ENCODE peak calls at places on chromosomes 12 and 14, in five cellular contexts. One of them, this sample, is unnamed.

GRCh38 chr12:45284096-45284901 is 68.4 kb downstream of the ANO6 start:
- DNase-seq in mammary epithelial cell: no peak
- DNase-seq in GM23248: peak; percentile 68
- DNase-seq in HCT116: no peak
- DNase-seq in hepatocyte: peak; percentile 50
- DNase-seq in this sample: peak; percentile 56

GRCh38 chr12:89932950-89933349 is 224.3 kb upstream of the ATP2B1 start:
- DNase-seq in GM23248: no peak
- DNase-seq in hepatocyte: no peak
- DNase-seq in HCT116: no peak
- DNase-seq in mammary epithelial cell: peak; percentile 63
- DNase-seq in this sample: no peak

GRCh38 chr12:121823101-121823726 is 19.4 kb downstream of the SETD1B start:
- DNase-seq in GM23248: no peak
- DNase-seq in HCT116: no peak
- DNase-seq in hepatocyte: no peak
- DNase-seq in mammary epithelial cell: no peak
- DNase-seq in this sample: no peak

GRCh38 chr12:113299619-113300237 is 35.2 kb downstream of the SLC8B1 start:
- DNase-seq in mammary epithelial cell: peak; percentile 84
- DNase-seq in hepatocyte: peak; percentile 88
- DNase-seq in GM23248: peak; percentile 91
- DNase-seq in HCT116: peak; percentile 79
- DNase-seq in this sample: peak; percentile 32

GRCh38 chr12:6182279-6182898 is 17.8 kb upstream of the CD9 start:
- DNase-seq in GM23248: peak; percentile 77
- DNase-seq in hepatocyte: peak; percentile 78
- DNase-seq in mammary epithelial cell: peak; percentile 79
- DNase-seq in HCT116: no peak
- DNase-seq in this sample: no peak

GRCh38 chr14:39367387-39367751 is 64.9 kb downstream of the FBXO33 start:
- DNase-seq in HCT116: no peak
- DNase-seq in hepatocyte: no peak
- DNase-seq in mammary epithelial cell: no peak
- DNase-seq in GM23248: no peak
- DNase-seq in this sample: no peak

GRCh38 chr14:66746316-66747006 is 238.5 kb downstream of the GPHN start:
- DNase-seq in HCT116: peak; percentile 57
- DNase-seq in GM23248: peak; percentile 54
- DNase-seq in hepatocyte: peak; percentile 14
- DNase-seq in mammary epithelial cell: peak; percentile 28
- DNase-seq in this sample: peak; percentile 56

GRCh38 chr12:52037248-52037861 is 13.9 kb upstream of the NR4A1 start:
- DNase-seq in GM23248: peak; percentile 81
- DNase-seq in HCT116: no peak
- DNase-seq in hepatocyte: peak; percentile 77
- DNase-seq in mammary epithelial cell: no peak
- DNase-seq in this sample: peak; percentile 38

GRCh38 chr12:12482150-12482761 is 80.4 kb downstream of the DUSP16 start:
- DNase-seq in mammary epithelial cell: no peak
- DNase-seq in hepatocyte: no peak
- DNase-seq in GM23248: no peak
- DNase-seq in HCT116: no peak
- DNase-seq in this sample: no peak

GRCh38 chr12:106903241-106903950 is 52.3 kb upstream of the TMEM263 start:
- DNase-seq in mammary epithelial cell: peak; percentile 59
- DNase-seq in GM23248: peak; percentile 84
- DNase-seq in HCT116: peak; percentile 28
- DNase-seq in hepatocyte: peak; percentile 92
- DNase-seq in this sample: peak; percentile 80

GRCh38 chr14:77275041-77275854 is 4.2 kb upstream of the NGB start:
- DNase-seq in hepatocyte: no peak
- DNase-seq in GM23248: no peak
- DNase-seq in HCT116: no peak
- DNase-seq in mammary epithelial cell: no peak
- DNase-seq in this sample: no peak

GRCh38 chr14:20350860-20351259 is 7.4 kb downstream of the PARP2 start:
- DNase-seq in HCT116: no peak
- DNase-seq in hepatocyte: no peak
- DNase-seq in GM23248: peak; percentile 33
- DNase-seq in mammary epithelial cell: no peak
- DNase-seq in this sample: no peak

GRCh38 chr12:64733857-64734256 is 25.3 kb downstream of the GNS start:
- DNase-seq in HCT116: peak; percentile 23
- DNase-seq in mammary epithelial cell: peak; percentile 92
- DNase-seq in hepatocyte: no peak
- DNase-seq in GM23248: peak; percentile 28
- DNase-seq in this sample: peak; percentile 70

GRCh38 chr14:87989613-87990299 is 3.2 kb downstream of the GALC start:
- DNase-seq in HCT116: no peak
- DNase-seq in GM23248: no peak
- DNase-seq in hepatocyte: no peak
- DNase-seq in mammary epithelial cell: peak; percentile 6
- DNase-seq in this sample: no peak

GRCh38 chr12:124617615-124618014 is 50.2 kb upstream of the NCOR2 start:
- DNase-seq in mammary epithelial cell: no peak
- DNase-seq in HCT116: no peak
- DNase-seq in hepatocyte: no peak
- DNase-seq in GM23248: no peak
- DNase-seq in this sample: peak; percentile 65

GRCh38 chr12:12859690-12860089 is 31.7 kb upstream of the GPRC5A start:
- DNase-seq in hepatocyte: no peak
- DNase-seq in HCT116: no peak
- DNase-seq in GM23248: peak; percentile 26
- DNase-seq in mammary epithelial cell: peak; percentile 48
- DNase-seq in this sample: no peak

GRCh38 chr12:58030566-58031279 is 89.4 kb downstream of the ATP23 start:
- DNase-seq in HCT116: no peak
- DNase-seq in mammary epithelial cell: peak; percentile 97
- DNase-seq in hepatocyte: no peak
- DNase-seq in GM23248: peak; percentile 82
- DNase-seq in this sample: no peak

GRCh38 chr14:93757185-93757584 is 31.1 kb downstream of the PRIMA1 start:
- DNase-seq in mammary epithelial cell: no peak
- DNase-seq in hepatocyte: peak; percentile 44
- DNase-seq in GM23248: no peak
- DNase-seq in HCT116: no peak
- DNase-seq in this sample: no peak

GRCh38 chr14:39351708-39352107 is 80.5 kb downstream of the FBXO33 start:
- DNase-seq in HCT116: no peak
- DNase-seq in mammary epithelial cell: no peak
- DNase-seq in hepatocyte: no peak
- DNase-seq in GM23248: peak; percentile 24
- DNase-seq in this sample: no peak

GRCh38 chr12:130438711-130439110 is 101.0 kb downstream of the PIWIL1 start:
- DNase-seq in HCT116: no peak
- DNase-seq in mammary epithelial cell: no peak
- DNase-seq in GM23248: no peak
- DNase-seq in hepatocyte: no peak
- DNase-seq in this sample: no peak

GRCh38 chr12:19675361-19675760 is 236.1 kb downstream of the AEBP2 start:
- DNase-seq in mammary epithelial cell: no peak
- DNase-seq in GM23248: no peak
- DNase-seq in hepatocyte: no peak
- DNase-seq in HCT116: no peak
- DNase-seq in this sample: no peak

GRCh38 chr14:35355981-35356839 is 48.3 kb downstream of the NFKBIA start:
- DNase-seq in hepatocyte: peak; percentile 86
- DNase-seq in mammary epithelial cell: no peak
- DNase-seq in HCT116: peak; percentile 40
- DNase-seq in GM23248: peak; percentile 60
- DNase-seq in this sample: peak; percentile 33

GRCh38 chr14:61927015-61927414 is 164.8 kb downstream of the SNAPC1 start:
- DNase-seq in mammary epithelial cell: peak; percentile 68
- DNase-seq in GM23248: peak; percentile 75
- DNase-seq in hepatocyte: no peak
- DNase-seq in HCT116: no peak
- DNase-seq in this sample: no peak

GRCh38 chr12:10243803-10244520 is 31.3 kb downstream of the GABARAPL1 start:
- DNase-seq in hepatocyte: no peak
- DNase-seq in mammary epithelial cell: no peak
- DNase-seq in GM23248: no peak
- DNase-seq in HCT116: no peak
- DNase-seq in this sample: no peak

GRCh38 chr14:102826161-102826560 is 48.9 kb downstream of the TRAF3 start:
- DNase-seq in mammary epithelial cell: no peak
- DNase-seq in HCT116: no peak
- DNase-seq in hepatocyte: no peak
- DNase-seq in GM23248: no peak
- DNase-seq in this sample: no peak
- H3K4me1 ChIP-seq in mammary epithelial cell: peaks cover 29% of the 10 kb centered on the region
- H3K4me1 ChIP-seq in HCT116: peaks cover 16% of the 10 kb centered on the region
- H3K4me1 ChIP-seq in hepatocyte: peaks cover 11% of the 10 kb centered on the region
- H3K4me1 ChIP-seq in GM23248: peaks cover 11% of the 10 kb centered on the region
- H3K4me1 ChIP-seq in this sample: peaks cover 6% of the 10 kb centered on the region

GRCh38 chr12:120367252-120367923 is 1.6 kb downstream of the MSI1 start:
- DNase-seq in hepatocyte: peak; percentile 54
- DNase-seq in HCT116: no peak
- DNase-seq in mammary epithelial cell: no peak
- DNase-seq in GM23248: peak; percentile 31
- DNase-seq in this sample: peak; percentile 51
- H3K27me3 ChIP-seq in hepatocyte: peaks cover 29% of the 10 kb centered on the region
- H3K27me3 ChIP-seq in HCT116: peaks cover 18% of the 10 kb centered on the region
- H3K27me3 ChIP-seq in mammary epithelial cell: peaks cover 33% of the 10 kb centered on the region
- H3K27me3 ChIP-seq in GM23248: peaks cover 56% of the 10 kb centered on the region
- H3K27me3 ChIP-seq in this sample: peaks cover 45% of the 10 kb centered on the region

DNA sequence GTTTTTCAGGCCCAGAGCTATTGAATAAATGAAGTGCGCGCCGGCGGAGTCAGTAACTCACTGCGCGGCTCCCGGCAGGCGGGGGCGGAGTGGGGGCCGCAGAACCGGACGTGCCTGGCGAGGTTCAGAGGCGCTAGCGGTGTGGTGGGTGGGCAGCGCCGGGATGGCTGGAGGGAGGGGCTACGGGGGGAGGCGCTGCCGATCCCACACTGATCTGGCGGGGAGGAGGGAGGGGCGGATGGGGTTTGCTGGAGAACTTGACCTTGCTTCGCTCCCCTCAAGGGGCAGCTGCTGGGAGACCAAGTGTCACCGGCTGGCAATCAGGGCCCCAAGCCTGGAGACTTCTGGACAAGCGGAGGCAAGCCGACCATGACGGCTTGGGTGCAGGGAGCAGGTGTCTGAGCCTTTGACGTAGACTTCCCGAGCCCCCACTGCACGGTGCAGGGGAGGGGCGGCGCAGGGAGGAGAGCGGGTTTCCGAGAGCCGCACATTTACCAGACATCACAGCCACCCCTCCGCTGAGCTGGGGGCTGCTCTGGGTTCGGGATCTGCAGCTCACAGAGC is 174.1 kb upstream of the RTL1 start:
- DNase-seq in GM23248: peak; percentile 67
- DNase-seq in HCT116: no peak
- DNase-seq in mammary epithelial cell: no peak
- DNase-seq in hepatocyte: peak; percentile 75
- DNase-seq in this sample: peak; percentile 18
- TF ChIP-seq EZH2 in GM23248: no peak
- TF ChIP-seq EZH2 in HCT116: no peak
- TF ChIP-seq EZH2 in mammary epithelial cell: no peak
- TF ChIP-seq EZH2 in hepatocyte: no peak
- TF ChIP-seq EZH2 in this sample: no peak

GRCh38 chr12:103833891-103834290 is 7.1 kb downstream of the NT5DC3 start:
- DNase-seq in GM23248: peak; percentile 22
- DNase-seq in hepatocyte: no peak
- DNase-seq in HCT116: no peak
- DNase-seq in mammary epithelial cell: no peak
- DNase-seq in this sample: no peak

GRCh38 chr12:103830025-103830725 is 10.9 kb downstream of the NT5DC3 start:
- DNase-seq in hepatocyte: no peak
- DNase-seq in GM23248: no peak
- DNase-seq in mammary epithelial cell: no peak
- DNase-seq in HCT116: no peak
- DNase-seq in this sample: no peak

GRCh38 chr12:103833095-103833777 is 7.8 kb downstream of the NT5DC3 start:
- DNase-seq in mammary epithelial cell: no peak
- DNase-seq in HCT116: no peak
- DNase-seq in GM23248: peak; percentile 85
- DNase-seq in hepatocyte: no peak
- DNase-seq in this sample: no peak

GRCh38 chr12:103830730-103831320 is 10.2 kb downstream of the NT5DC3 start:
- DNase-seq in HCT116: no peak
- DNase-seq in mammary epithelial cell: no peak
- DNase-seq in GM23248: no peak
- DNase-seq in hepatocyte: no peak
- DNase-seq in this sample: no peak

GRCh38 chr12:103832048-103832798 is 8.8 kb downstream of the NT5DC3 start:
- DNase-seq in HCT116: no peak
- DNase-seq in hepatocyte: no peak
- DNase-seq in mammary epithelial cell: no peak
- DNase-seq in GM23248: no peak
- DNase-seq in this sample: no peak
- H3K4me1 ChIP-seq in HCT116: no peaks in the 10 kb centered on the region
- H3K4me1 ChIP-seq in hepatocyte: peaks cover 10% of the 10 kb centered on the region
- H3K4me1 ChIP-seq in mammary epithelial cell: peaks cover 29% of the 10 kb centered on the region
- H3K4me1 ChIP-seq in GM23248: peaks cover 19% of the 10 kb centered on the region
- H3K4me1 ChIP-seq in this sample: peaks cover 14% of the 10 kb centered on the region

DNA sequence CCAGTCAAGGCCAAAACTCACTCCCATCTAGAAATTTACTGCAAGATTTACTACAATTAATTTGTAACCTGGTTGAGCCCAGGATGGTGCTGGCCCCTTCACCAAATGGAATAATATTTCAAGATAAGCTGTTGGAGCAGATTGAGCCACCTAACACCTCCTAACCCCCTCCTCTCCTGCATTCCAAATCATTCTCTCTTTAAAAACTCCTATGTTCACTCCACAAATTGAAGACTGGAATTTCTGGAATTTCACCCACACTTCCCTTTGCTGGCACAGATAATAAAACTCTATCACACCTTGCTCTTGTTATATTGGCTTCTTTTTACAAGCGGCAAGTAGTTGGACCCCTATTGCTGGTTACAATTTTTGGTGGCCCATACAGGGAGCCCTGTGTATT is 41.7 kb downstream of the MIS18BP1 start:
- DNase-seq in hepatocyte: no peak
- DNase-seq in GM23248: no peak
- DNase-seq in mammary epithelial cell: no peak
- DNase-seq in HCT116: no peak
- DNase-seq in this sample: no peak
- H3K27me3 ChIP-seq in hepatocyte: no peaks in the 10 kb centered on the region
- H3K27me3 ChIP-seq in GM23248: no peaks in the 10 kb centered on the region
- H3K27me3 ChIP-seq in mammary epithelial cell: no peaks in the 10 kb centered on the region
- H3K27me3 ChIP-seq in HCT116: no peaks in the 10 kb centered on the region
- H3K27me3 ChIP-seq in this sample: no peaks in the 10 kb centered on the region